ENCODE peak calls at places on chromosomes 11 and 22, in five cellular contexts. J, H, W, B and A are unnamed samples.

GRCh38 chr11:128621491-128622136 is 34.3 kb upstream of the ETS1 start:
- DNase-seq in J (no peak), H (no peak), W (peak), B (no peak), A (no peak)

GRCh38 chr22:20532256-20532993 is 25.0 kb downstream of the MED15 start:
- DNase-seq in J (no peak), H (no peak), W (no peak), B (no peak), A (no peak)

GRCh38 chr22:46287873-46288751 is 8.6 kb upstream of the GTSE1 start:
- DNase-seq in J (no peak), H (no peak), W (no peak), B (peak), A (no peak)

GRCh38 chr11:15300282-15300681 is 185.6 kb downstream of the INSC start:
- DNase-seq in J (no peak), H (no peak), W (no peak), B (no peak), A (no peak)

GRCh38 chr22:46693634-46694422 is 44.2 kb downstream of the CERK start:
- DNase-seq in J (no peak), H (no peak), W (no peak), B (no peak), A (no peak)

GRCh38 chr11:128171496-128171895 is 415.9 kb downstream of the ETS1 start:
- DNase-seq in J (no peak), H (no peak), W (no peak), B (no peak), A (no peak)

GRCh38 chr11:35087648-35088047 is 51.3 kb upstream of the CD44 start:
- DNase-seq in J (no peak), H (no peak), W (peak), B (no peak), A (peak)

GRCh38 chr22:19943665-19944026 is 2.0 kb upstream of the TXNRD2 start:
- DNase-seq in J (no peak), H (no peak), W (peak), B (no peak), A (no peak)

GRCh38 chr11:72228229-72228843 is 3.8 kb downstream of the INPPL1 start:
- DNase-seq in J (no peak), H (no peak), W (no peak), B (peak), A (peak)

GRCh38 chr11:13923716-13924650 is 38.5 kb upstream of the SPON1 start:
- DNase-seq in J (no peak), H (no peak), W (no peak), B (no peak), A (no peak)

GRCh38 chr22:46614070-46614931 is 5.9 kb upstream of the GRAMD4 start:
- DNase-seq in J (peak), H (peak), W (no peak), B (no peak), A (no peak)

GRCh38 chr11:63951779-63952536 is 13.2 kb downstream of the NAA40 start:
- DNase-seq in J (no peak), H (no peak), W (no peak), B (no peak), A (no peak)

GRCh38 chr22:37021710-37022482 is 2.4 kb downstream of the MPST start:
- DNase-seq in J (peak), H (peak), W (peak), B (peak), A (no peak)

GRCh38 chr11:61671527-61671926 is 8.7 kb upstream of the DAGLA start:
- DNase-seq in J (no peak), H (no peak), W (peak), B (no peak), A (no peak)

GRCh38 chr11:66328307-66329144 is 7.7 kb downstream of the RIN1 start:
- DNase-seq in J (peak), H (peak), W (peak), B (peak), A (peak)

GRCh38 chr22:32917577-32918375 is 116.3 kb downstream of the TIMP3 start:
- DNase-seq in J (no peak), H (no peak), W (no peak), B (no peak), A (no peak)

GRCh38 chr11:11403763-11404725 is 51.0 kb upstream of the CSNK2A3 start:
- DNase-seq in J (no peak), H (no peak), W (peak), B (no peak), A (no peak)

GRCh38 chr11:110866081-110866480 is 153.8 kb upstream of the ARHGAP20 start:
- DNase-seq in J (no peak), H (no peak), W (peak), B (no peak), A (no peak)

GRCh38 chr22:30195245-30196140 is 51.1 kb downstream of the LIF start:
- DNase-seq in J (no peak), H (no peak), W (peak), B (no peak), A (no peak)

GRCh38 chr11:87463486-87464102 is 425.9 kb downstream of the TMEM135 start:
- DNase-seq in J (no peak), H (no peak), W (peak), B (no peak), A (no peak)